ENCODE peak calls at places on chromosomes 1 and 21, in seven cellular contexts. T is sigmoid colon, D is ovary, U is K562, Y is upper lobe of left lung, W is transverse colon, Q is GM12878. J is an unnamed sample.

GRCh38 chr1:1908506-1908791 is 6.6 kb upstream of the CALML6 start:
- DNase-seq in Y (no peak), Q (no peak), W (no peak), D (no peak), T (peak; percentile 81), U (no peak), J (no peak)

GRCh38 chr1:112478314-112478713 is 30.5 kb upstream of the WNT2B start:
- DNase-seq in D (no peak), W (no peak), T (no peak), Q (no peak), Y (no peak), U (no peak), J (no peak)

GRCh38 chr1:2459757-2460156 is 16.3 kb upstream of the PLCH2 start:
- DNase-seq in D (peak; percentile 48), Y (no peak), T (no peak), W (no peak), U (no peak), Q (no peak), J (no peak)

GRCh38 chr1:227416156-227416865 is 98.0 kb upstream of the CDC42BPA start:
- DNase-seq in T (no peak), U (no peak), D (no peak), Y (no peak), Q (no peak), W (no peak), J (no peak)

GRCh38 chr1:86713477-86713876 is 9.1 kb downstream of the SH3GLB1 start:
- DNase-seq in U (no peak), T (no peak), Q (no peak), W (no peak), D (no peak), Y (no peak), J (no peak)

GRCh38 chr21:31117046-31117916 is 79.0 kb upstream of the KRTAP19-8 start:
- DNase-seq in Y (no peak), D (no peak), W (no peak), U (no peak), T (no peak), Q (no peak), J (no peak)

GRCh38 chr1:195275688-195276087 is 1332.6 kb downstream of the KCNT2 start:
- DNase-seq in Q (no peak), Y (no peak), D (no peak), T (no peak), U (no peak), W (no peak), J (no peak)

GRCh38 chr1:43722825-43723224 is 15.5 kb downstream of the ST3GAL3 start:
- DNase-seq in D (no peak), U (no peak), W (no peak), Y (no peak), T (no peak), Q (no peak), J (no peak)

GRCh38 chr21:44908496-44908895 is 12.2 kb downstream of the ITGB2 start:
- DNase-seq in Y (no peak), T (no peak), U (no peak), W (no peak), Q (no peak), D (no peak), J (no peak)

GRCh38 chr1:42484382-42484781 is 21.3 kb downstream of the CCDC30 start:
- DNase-seq in T (no peak), W (no peak), Q (no peak), Y (no peak), D (no peak), U (no peak), J (no peak)

GRCh38 chr1:45536886-45537285 is 13.7 kb upstream of the AKR1A1 start:
- DNase-seq in U (peak; percentile 60), D (no peak), W (no peak), Q (no peak), T (no peak), Y (no peak), J (no peak)

GRCh38 chr1:109643385-109644230 is 12.3 kb upstream of the GSTM4 start:
- DNase-seq in W (peak; percentile 92), T (peak; percentile 92), Y (peak; percentile 83), Q (no peak), D (peak; percentile 91), U (peak; percentile 85), J (peak; percentile 64)

GRCh38 chr1:15229569-15230170 is 17.4 kb upstream of the FHAD1 start:
- DNase-seq in D (no peak), T (no peak), U (no peak), Y (no peak), W (peak; percentile 77), Q (no peak), J (no peak)

GRCh38 chr1:161185282-161185682 is 8.0 kb upstream of the B4GALT3 start:
- DNase-seq in Q (peak; percentile 98), Y (peak; percentile 81), U (peak; percentile 59), W (peak; percentile 83), D (peak; percentile 45), T (peak; percentile 87), J (peak; percentile 80)

GRCh38 chr1:94039871-94040569 is 80.9 kb downstream of the ABCA4 start:
- DNase-seq in D (no peak), U (no peak), Y (no peak), Q (no peak), W (no peak), T (peak; percentile 84), J (peak; percentile 47)
- TF ChIP-seq EP300 in D (no peak), U (no peak), Y (no peak), Q (no peak), W (no peak), T (no peak), J (peak; percentile 9)

DNA sequence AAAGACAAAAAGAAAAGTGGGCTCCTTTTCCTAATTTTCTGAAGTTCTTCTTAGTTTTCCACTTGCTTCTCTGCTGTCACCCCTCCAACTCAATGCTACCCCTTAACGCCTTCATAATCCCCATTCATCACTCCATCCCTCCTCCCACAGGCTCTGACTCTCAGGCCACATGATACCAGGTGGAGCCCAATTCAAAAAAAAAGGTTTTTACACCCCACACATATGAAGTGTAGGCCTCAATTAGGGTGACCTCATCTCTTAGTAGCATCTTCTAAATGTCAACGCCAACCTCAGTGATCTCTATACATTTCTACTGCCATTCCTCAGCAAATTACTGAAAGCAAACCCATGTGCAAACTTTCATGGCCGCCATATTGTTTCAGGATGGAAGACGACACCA is 6.4 kb downstream of the SSBP3 start:
- DNase-seq in T (no peak), D (no peak), U (no peak), Q (no peak), W (no peak), Y (no peak), J (no peak)
- H3K36me3 ChIP-seq in T (peaks cover 61% of the 10 kb centered on the region), D (no peaks in the 10 kb centered on the region), U (peaks cover 92% of the 10 kb centered on the region), Q (peaks cover 49% of the 10 kb centered on the region), W (no peaks in the 10 kb centered on the region), Y (peaks cover 64% of the 10 kb centered on the region), J (no peaks in the 10 kb centered on the region)

GRCh38 chr1:100953915-100954314 is 58.0 kb downstream of the SLC30A7 start:
- DNase-seq in Q (no peak), W (no peak), D (no peak), U (no peak), T (no peak), Y (no peak), J (no peak)
- TF ChIP-seq EP300 in Q (no peak), W (no peak), D (no peak), U (no peak), T (no peak), Y (no peak), J (no peak)

GRCh38 chr1:52424238-52424637 is 19.8 kb downstream of the PRPF38A start:
- DNase-seq in Y (no peak), Q (no peak), W (no peak), T (no peak), U (peak; percentile 30), D (no peak), J (no peak)

GRCh38 chr1:52423055-52423454 is 18.7 kb downstream of the PRPF38A start:
- DNase-seq in Y (no peak), U (no peak), D (no peak), Q (no peak), W (no peak), T (no peak), J (no peak)

GRCh38 chr1:52423771-52424170 is 19.4 kb downstream of the PRPF38A start:
- DNase-seq in Y (no peak), D (no peak), W (no peak), T (no peak), U (peak; percentile 59), Q (no peak), J (no peak)

GRCh38 chr1:52426391-52426790 is 22.0 kb downstream of the PRPF38A start:
- DNase-seq in D (no peak), Y (no peak), U (no peak), T (no peak), Q (no peak), W (no peak), J (no peak)

DNA sequence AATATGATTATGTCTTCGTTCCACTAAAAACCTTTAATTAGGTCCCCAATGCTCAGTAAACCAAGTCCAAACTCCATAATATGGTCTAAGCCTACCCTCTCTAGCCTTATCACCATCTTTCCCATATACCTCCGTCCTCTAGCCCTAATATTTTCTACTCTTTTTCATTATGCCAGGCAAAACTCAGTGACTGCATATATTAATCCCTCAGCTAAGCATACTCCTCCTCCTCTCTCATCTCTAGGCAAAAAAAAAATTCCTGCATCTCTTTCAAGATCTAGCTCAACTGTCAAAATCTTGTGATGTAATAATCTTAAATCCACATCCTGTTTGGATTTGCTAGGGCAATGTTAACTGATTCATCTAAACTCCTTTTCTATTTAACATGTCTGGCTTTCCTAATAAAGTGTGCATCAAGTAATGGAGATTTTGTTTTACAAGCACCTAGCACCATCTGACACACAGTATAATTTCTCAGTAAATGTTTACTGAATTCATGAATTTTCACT is 20.4 kb downstream of the PRPF38A start:
- DNase-seq in W (no peak), U (no peak), D (no peak), Q (no peak), T (no peak), Y (no peak), J (no peak)
- H3K36me3 ChIP-seq in W (no peaks in the 10 kb centered on the region), U (peaks cover 48% of the 10 kb centered on the region), D (no peaks in the 10 kb centered on the region), Q (peaks cover 7% of the 10 kb centered on the region), T (peaks cover 72% of the 10 kb centered on the region), Y (peaks cover 54% of the 10 kb centered on the region), J (peaks cover 63% of the 10 kb centered on the region)

DNA sequence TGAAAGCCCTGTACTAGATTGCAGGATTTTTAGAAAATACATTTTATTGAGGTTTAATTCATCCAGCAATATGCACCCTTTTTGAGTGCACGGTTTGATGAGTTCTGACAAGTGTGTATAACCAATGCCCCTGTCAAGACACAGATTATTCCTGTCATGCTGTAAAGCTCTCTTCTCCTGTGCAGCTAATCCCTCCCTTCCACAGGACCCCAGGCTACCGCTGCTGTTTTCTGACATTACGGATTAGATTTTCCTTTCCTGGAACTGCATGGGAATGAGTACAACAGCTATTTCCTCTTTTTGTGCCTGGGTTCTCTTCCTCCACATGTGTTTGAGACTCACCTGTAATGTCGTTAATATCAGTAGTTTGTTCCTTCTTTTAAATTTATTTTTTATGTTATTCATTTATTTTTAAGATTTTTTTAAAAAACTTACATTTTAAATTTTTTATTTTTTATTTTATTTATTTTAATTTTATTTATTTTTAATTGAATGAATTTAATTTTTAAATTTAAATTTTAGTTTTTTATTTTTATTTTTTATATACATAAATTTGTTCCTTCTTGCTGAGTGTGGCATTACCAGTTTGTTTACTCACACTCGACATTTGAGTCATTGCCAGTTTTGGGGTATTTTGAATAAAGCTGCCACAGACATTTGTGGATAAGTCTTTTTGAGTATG is 79.1 kb upstream of the B3GALT5 start:
- DNase-seq in T (no peak), W (no peak), U (no peak), Q (no peak), Y (no peak), D (no peak), J (no peak)
- TF ChIP-seq EP300 in T (no peak), W (no peak), U (no peak), Q (no peak), Y (no peak), D (no peak), J (no peak)